ENCODE peak calls at places on chromosomes 13 and 19, in ten cellular contexts. J is psoas muscle, W is IMR-90, Y is fibroblast of the aortic adventitia, X is AG09309, Z is fibroblast of lung, P is spleen, T is pancreas, A is PC-3, S is heart left ventricle. M is an unnamed sample.

GRCh38 chr19:31962565-31962996 is 382.8 kb upstream of the ZNF507 start:
- DNase-seq in A (no peak), X (no peak), S (no peak), Z (peak; percentile 42), Y (no peak), P (no peak), J (no peak), T (no peak), W (no peak), M (no peak)

GRCh38 chr13:102846261-102847015 is 606 bp downstream of the ERCC5 start:
- DNase-seq in T (no peak), S (no peak), J (peak; percentile 29), Z (peak; percentile 41), A (peak; percentile 34), Y (peak; percentile 54), W (peak; percentile 30), P (peak; percentile 89), X (no peak), M (no peak)

GRCh38 chr13:32164622-32165268 is 133.2 kb downstream of the FRY start:
- DNase-seq in W (peak; percentile 66), P (no peak), Z (peak; percentile 68), X (no peak), J (no peak), A (peak; percentile 79), S (no peak), T (no peak), Y (peak; percentile 77), M (no peak)

GRCh38 chr19:48780684-48781391 is 25.5 kb downstream of the FGF21 start:
- DNase-seq in Z (peak; percentile 42), T (peak; percentile 73), A (no peak), W (peak; percentile 58), P (no peak), S (no peak), X (no peak), Y (peak; percentile 45), J (no peak), M (no peak)

GRCh38 chr19:51136891-51137551 is 5.1 kb upstream of the SIGLEC7 start:
- DNase-seq in X (no peak), A (no peak), J (no peak), T (no peak), P (peak; percentile 83), W (no peak), S (no peak), Y (no peak), Z (no peak), M (no peak)

GRCh38 chr13:94123543-94123942 is 355.9 kb downstream of the DCT start:
- DNase-seq in T (no peak), Y (no peak), J (no peak), S (no peak), X (no peak), W (no peak), P (no peak), Z (no peak), A (no peak), M (no peak)

GRCh38 chr19:926595-927043 is 784 bp downstream of the ARID3A start:
- DNase-seq in Z (no peak), J (peak; percentile 65), X (no peak), Y (peak; percentile 38), P (peak; percentile 92), A (peak; percentile 26), W (no peak), T (no peak), S (peak; percentile 80), M (no peak)

GRCh38 chr19:30071871-30072270 is 129.8 kb downstream of the URI1 start:
- DNase-seq in J (no peak), T (no peak), S (peak; percentile 18), W (no peak), Z (no peak), X (no peak), A (no peak), P (peak; percentile 42), Y (no peak), M (no peak)

GRCh38 chr19:5456836-5457200 is 1.6 kb downstream of the ZNRF4 start:
- DNase-seq in Z (no peak), P (no peak), T (no peak), X (no peak), W (no peak), Y (no peak), J (no peak), S (no peak), A (no peak), M (no peak)

GRCh38 chr13:40488869-40489391 is 177.5 kb downstream of the FOXO1 start:
- DNase-seq in A (no peak), J (no peak), T (no peak), S (no peak), Z (no peak), Y (no peak), W (no peak), X (no peak), P (no peak), M (no peak)

GRCh38 chr13:102774596-102775375 is 1.2 kb upstream of the TEX30 start:
- DNase-seq in W (no peak), S (no peak), Y (no peak), A (no peak), X (no peak), T (no peak), Z (no peak), J (no peak), P (no peak), M (no peak)

GRCh38 chr13:113562085-113562749 is 22.3 kb upstream of the TFDP1 start:
- DNase-seq in W (peak; percentile 76), J (peak; percentile 51), A (peak; percentile 59), T (no peak), S (no peak), X (peak; percentile 17), P (peak; percentile 82), Y (peak; percentile 79), Z (peak; percentile 75), M (peak; percentile 55)

GRCh38 chr13:79466852-79467251 is 14.1 kb upstream of the NDFIP2 start:
- DNase-seq in S (no peak), J (no peak), A (no peak), P (no peak), T (no peak), Z (no peak), X (no peak), W (no peak), Y (no peak), M (no peak)

GRCh38 chr13:50724438-50724837 is 119.1 kb downstream of the DLEU7 start:
- DNase-seq in W (no peak), X (no peak), A (no peak), Z (no peak), J (no peak), P (no peak), T (no peak), S (no peak), Y (no peak), M (no peak)

GRCh38 chr13:114261328-114261965 is 20.0 kb upstream of the UPF3A start:
- DNase-seq in X (no peak), T (peak; percentile 25), Y (no peak), Z (peak; percentile 23), W (no peak), S (no peak), J (no peak), A (no peak), P (no peak), M (no peak)

DNA sequence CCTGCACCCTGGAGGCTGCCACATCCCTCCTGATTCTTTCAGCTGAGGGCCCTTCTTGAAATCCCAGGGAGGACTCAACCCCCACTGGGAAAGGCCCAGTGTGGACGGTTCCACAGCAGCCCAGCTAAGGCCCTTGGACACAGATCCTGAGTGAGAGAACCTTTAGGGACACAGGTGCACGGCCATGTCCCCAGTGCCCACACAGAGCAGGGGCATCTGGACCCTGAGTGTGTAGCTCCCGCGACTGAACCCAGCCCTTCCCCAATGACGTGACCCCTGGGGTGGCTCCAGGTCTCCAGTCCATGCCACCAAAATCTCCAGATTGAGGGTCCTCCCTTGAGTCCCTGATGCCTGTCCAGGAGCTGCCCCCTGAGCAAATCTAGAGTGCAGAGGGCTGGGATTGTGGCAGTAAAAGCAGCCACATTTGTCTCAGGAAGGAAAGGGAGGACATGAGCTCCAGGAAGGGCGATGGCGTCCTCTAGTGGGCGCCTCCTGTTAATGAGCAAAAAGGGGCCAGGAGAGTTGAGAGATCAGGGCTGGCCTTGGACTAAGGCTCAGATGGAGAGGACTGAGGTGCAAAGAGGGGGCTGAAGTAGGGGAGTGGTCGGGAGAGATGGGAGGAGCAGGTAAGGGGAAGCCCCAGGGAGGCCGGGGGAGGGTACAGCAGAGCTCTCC is 6.9 kb upstream of the CEACAM5 start:
- DNase-seq in A (no peak), P (peak; percentile 51), S (peak; percentile 17), Y (no peak), W (no peak), X (no peak), Z (no peak), T (no peak), J (no peak), M (no peak)
- TF ChIP-seq CTCF in A (peak; percentile 52), P (no peak), S (no peak), Y (no peak), W (no peak), X (no peak), Z (no peak), T (no peak), J (no peak), M (peak; percentile 11)

DNA sequence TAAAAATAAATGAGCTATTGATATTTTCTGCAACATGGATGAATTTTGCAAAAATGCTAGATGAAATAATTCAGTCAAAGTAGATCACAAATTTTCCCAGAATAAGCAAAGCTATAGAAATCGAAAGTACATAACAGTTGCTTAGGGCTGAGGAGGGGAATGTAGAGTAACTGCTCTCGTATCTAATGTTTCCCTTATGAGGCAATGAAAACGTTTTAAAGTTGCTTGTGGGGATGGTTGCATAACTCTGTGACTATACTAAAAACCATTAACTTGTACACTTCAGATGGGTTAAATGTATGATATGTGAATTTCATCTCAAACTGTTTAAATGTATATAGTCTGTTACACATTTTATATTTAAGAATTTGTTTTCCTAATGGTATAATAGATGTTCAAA is 231.7 kb downstream of the GGACT start:
- DNase-seq in W (peak; percentile 64), P (no peak), T (no peak), Z (no peak), Y (no peak), A (no peak), J (no peak), X (peak; percentile 21), S (no peak), M (no peak)
- H3K4me3 ChIP-seq in W (no peak overlapping the region), P (no peak overlapping the region), T (no peak overlapping the region), Z (peak overlapping the region; percentile 27), Y (no peak overlapping the region), A (no peak overlapping the region), J (no peak overlapping the region), X (no peak overlapping the region), S (no peak overlapping the region), M (no peak overlapping the region)

DNA sequence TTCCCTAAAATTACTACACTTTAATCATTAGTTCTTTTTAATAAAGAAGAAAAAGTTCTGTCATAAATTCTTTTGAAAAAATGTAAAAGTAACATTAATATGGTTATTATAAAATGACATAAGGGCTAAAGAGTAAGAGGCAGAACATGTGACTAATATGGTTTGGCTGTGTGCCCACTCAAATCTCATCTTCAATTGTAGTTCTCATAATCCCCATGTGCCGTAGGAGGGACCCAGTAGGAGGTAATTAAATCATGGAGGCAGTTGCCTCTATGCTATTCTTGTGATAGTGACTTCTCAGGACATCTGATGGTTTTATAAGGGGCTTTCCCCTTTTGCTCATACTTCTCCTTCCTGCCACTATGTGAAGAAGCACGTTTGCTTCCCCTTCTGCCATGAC is 104.6 kb downstream of the UGGT2 start:
- DNase-seq in X (no peak), Y (peak; percentile 15), P (no peak), Z (peak; percentile 39), T (no peak), J (no peak), W (peak; percentile 47), S (no peak), A (peak; percentile 29), M (no peak)
- TF ChIP-seq CTCF in X (no peak), Y (no peak), P (no peak), Z (no peak), T (no peak), J (no peak), W (no peak), S (no peak), A (no peak), M (no peak)

GRCh38 chr13:20503088-20504083 is 22.3 kb downstream of the CRYL1 start:
- DNase-seq in A (no peak), W (no peak), X (no peak), T (no peak), J (no peak), P (no peak), Y (no peak), Z (no peak), S (no peak), M (no peak)
- H3K4me3 ChIP-seq in A (no peak overlapping the region), W (no peak overlapping the region), X (no peak overlapping the region), T (no peak overlapping the region), J (no peak overlapping the region), P (no peak overlapping the region), Y (no peak overlapping the region), Z (no peak overlapping the region), S (no peak overlapping the region), M (no peak overlapping the region)